ENCODE peak calls at places on chromosomes 2 and 18, in four cellular contexts. I is right atrium auricular region, K is HL-60, F is fibroblast of lung. L is an unnamed sample.
A peak's percentile ranks its signal among the peaks of the same experiment; 100 is the strongest.

GRCh38 chr18:76970749-76971148 is 148.4 kb downstream of the ZNF236 start:
- DNase-seq in I (no peak), K (peak; percentile 23), F (no peak), L (no peak)

GRCh38 chr18:54647176-54647575 is 56.1 kb downstream of the DYNAP start:
- DNase-seq in K (peak; percentile 16), I (no peak), F (peak; percentile 10), L (no peak)

GRCh38 chr2:101119431-101119830 is 31.8 kb downstream of the TBC1D8 start:
- DNase-seq in I (peak; percentile 83), F (peak; percentile 59), K (no peak), L (no peak)

GRCh38 chr2:30561349-30561748 is 114.3 kb downstream of the LCLAT1 start:
- DNase-seq in I (no peak), K (no peak), F (no peak), L (no peak)

GRCh38 chr2:88450925-88451575 is 1.4 kb downstream of the FOXI3 start:
- DNase-seq in K (no peak), F (no peak), I (no peak), L (no peak)

GRCh38 chr2:134782792-134783191 is 55.6 kb upstream of the ACMSD start:
- DNase-seq in K (peak; percentile 58), F (peak; percentile 36), I (no peak), L (peak; percentile 25)

GRCh38 chr18:11767935-11768334 is 78.9 kb downstream of the GNAL start:
- DNase-seq in I (no peak), F (peak; percentile 8), K (no peak), L (no peak)

GRCh38 chr2:8679827-8680731 is 1.8 kb upstream of the ID2 start:
- DNase-seq in I (no peak), K (no peak), F (peak; percentile 68), L (no peak)

GRCh38 chr2:130865401-130865800 is 28.7 kb downstream of the ARHGEF4 start:
- DNase-seq in K (no peak), F (no peak), I (no peak), L (no peak)

GRCh38 chr2:182103531-182103930 is 117.9 kb downstream of the PPP1R1C start:
- DNase-seq in F (no peak), K (no peak), I (no peak), L (no peak)

GRCh38 chr18:74456017-74456408 is 1.1 kb downstream of the DIPK1C start:
- DNase-seq in I (no peak), F (no peak), K (no peak), L (no peak)

GRCh38 chr18:1050012-1050657 is 145.5 kb downstream of the ADCYAP1 start:
- DNase-seq in K (no peak), I (no peak), F (no peak), L (no peak)

GRCh38 chr2:1884933-1885580 is 140.7 kb upstream of the PXDN start:
- DNase-seq in F (peak; percentile 77), K (no peak), I (no peak), L (no peak)

GRCh38 chr2:65282492-65283053 is 54.9 kb downstream of the ACTR2 start:
- DNase-seq in I (peak; percentile 34), K (no peak), F (no peak), L (no peak)

GRCh38 chr18:48569139-48569914 is 30.5 kb downstream of the CTIF start:
- DNase-seq in I (no peak), F (no peak), K (no peak), L (no peak)

GRCh38 chr2:25606892-25607291 is 66.5 kb downstream of the DTNB start:
- DNase-seq in I (no peak), F (peak; percentile 60), K (no peak), L (no peak)

GRCh38 chr2:102101844-102102635 is 40.5 kb upstream of the IL1R1 start:
- DNase-seq in K (no peak), I (no peak), F (no peak), L (no peak)

GRCh38 chr2:227655454-227655853 is 11.2 kb upstream of the SCYGR5 start:
- DNase-seq in F (peak; percentile 93), I (no peak), K (no peak), L (no peak)

GRCh38 chr2:233026211-233026813 is 6.2 kb upstream of the NEU2 start:
- DNase-seq in I (no peak), F (peak; percentile 59), K (no peak), L (no peak)

GRCh38 chr18:13257361-13257980 is 38.9 kb downstream of the LDLRAD4 start:
- DNase-seq in F (no peak), K (no peak), I (no peak), L (no peak)

GRCh38 chr2:201971516-201972228 is 62.0 kb upstream of the FZD7 start:
- DNase-seq in I (no peak), F (peak; percentile 58), K (no peak), L (no peak)

GRCh38 chr2:207993141-207993763 is 32.1 kb downstream of the PLEKHM3 start:
- DNase-seq in I (no peak), K (no peak), F (peak; percentile 33), L (no peak)

GRCh38 chr18:12435867-12436266 is 28.1 kb downstream of the PRELID3A start:
- DNase-seq in I (no peak), F (no peak), K (no peak), L (no peak)

GRCh38 chr18:7298149-7298548 is 67.3 kb downstream of the LRRC30 start:
- DNase-seq in K (no peak), F (no peak), I (no peak), L (no peak)
- TF ChIP-seq CTCF in K (no peak), F (no peak), I (no peak), L (no peak)

DNA sequence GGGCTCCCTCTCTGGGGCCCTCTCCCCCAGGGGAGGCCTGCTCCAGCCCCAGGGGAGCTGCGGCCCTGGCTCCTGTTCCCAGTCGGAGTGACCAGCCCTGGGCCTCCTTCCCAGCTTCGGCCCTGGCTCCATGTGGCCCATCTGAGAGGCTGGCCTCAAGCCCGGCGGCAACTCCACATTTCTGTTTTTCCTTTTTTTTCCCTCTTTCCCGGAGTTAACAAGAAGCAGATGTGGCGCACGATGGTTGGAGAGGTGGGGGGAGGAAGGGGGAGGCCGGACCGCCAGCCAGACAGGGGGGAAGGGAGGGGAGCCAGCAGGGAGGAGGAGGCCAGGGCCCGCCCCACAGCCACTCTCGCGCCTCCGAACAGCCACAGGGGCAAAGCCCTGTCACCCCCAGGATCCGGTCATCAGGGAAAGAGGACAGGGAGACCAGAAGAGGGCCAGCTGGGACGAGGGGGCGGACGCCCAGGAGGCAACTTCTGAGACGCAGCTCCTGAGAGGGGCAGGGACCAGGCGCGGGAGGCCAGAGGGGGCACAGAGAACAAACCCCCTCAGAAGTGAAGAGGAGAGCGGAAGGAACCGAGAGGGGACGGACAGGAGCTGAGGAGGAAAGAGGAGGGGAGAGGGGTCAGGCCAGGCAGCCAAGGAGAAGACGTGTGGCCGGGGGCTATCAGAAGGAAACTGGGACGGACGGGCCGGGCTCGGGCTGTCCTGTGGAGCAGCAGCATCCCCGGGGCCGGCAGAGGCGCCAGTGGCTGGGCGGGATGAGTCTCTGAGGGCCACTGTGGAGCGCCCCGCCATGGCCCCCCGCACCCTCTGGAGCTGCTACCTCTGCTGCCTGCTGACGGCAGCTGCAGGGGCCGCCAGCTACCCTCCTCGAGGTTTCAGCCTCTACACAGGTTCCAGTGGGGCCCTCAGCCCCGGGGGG is at the start of gene EMILIN1:
- DNase-seq in F (peak; percentile 98), K (no peak), I (peak; percentile 85), L (no peak)
- H3K4me3 ChIP-seq in F (peak within 1 kb of the TSS; percentile 97), K (no peak within 1 kb of the TSS), I (peak within 1 kb of the TSS; percentile 51), L (no peak within 1 kb of the TSS)

GRCh38 chr2:46091004-46091403 is 206.2 kb upstream of the EPAS1 start:
- DNase-seq in F (no peak), K (no peak), I (no peak), L (no peak)
- TF ChIP-seq CTCF in F (no peak), K (no peak), I (no peak), L (no peak)

GRCh38 chr18:61581578-61582204 is 248.5 kb downstream of the CDH20 start:
- DNase-seq in K (peak; percentile 55), F (peak; percentile 55), I (peak; percentile 74), L (no peak)
- H3K4me3 ChIP-seq in K (no peak overlapping the region), F (peak overlapping the region; percentile 58), I (peak overlapping the region; percentile 46), L (no peak overlapping the region)

GRCh38 chr2:51649366-51649765 is 617.4 kb upstream of the NRXN1 start:
- DNase-seq in I (no peak), F (no peak), K (no peak), L (no peak)
- TF ChIP-seq CTCF in I (no peak), F (no peak), K (no peak), L (no peak)

GRCh38 chr2:74051504-74051903 is 66.8 kb downstream of the TET3 start:
- DNase-seq in K (no peak), F (no peak), I (no peak), L (no peak)
- H3K4me3 ChIP-seq in K (no peak overlapping the region), F (no peak overlapping the region), I (no peak overlapping the region), L (no peak overlapping the region)

DNA sequence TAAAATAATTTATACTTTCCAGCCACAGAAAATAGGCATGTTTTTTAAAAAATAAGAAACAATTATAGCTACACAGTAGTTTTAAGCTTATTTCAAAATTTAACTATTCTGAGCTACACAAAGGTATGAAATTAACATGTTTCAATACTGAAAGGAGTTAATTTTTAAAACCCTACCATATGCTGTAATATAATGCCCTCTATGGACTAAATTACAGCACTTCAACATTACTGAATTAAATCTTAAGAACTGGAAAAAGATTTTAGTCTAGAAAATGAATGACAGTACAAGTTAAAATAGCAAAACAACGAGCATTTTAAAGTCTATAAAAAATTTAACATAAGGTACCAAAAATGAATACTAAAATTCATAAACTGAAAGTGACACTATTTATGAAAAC is 36.3 kb downstream of the RTN4 start:
- DNase-seq in F (no peak), K (no peak), I (no peak), L (no peak)
- TF ChIP-seq CTCF in F (no peak), K (no peak), I (no peak), L (no peak)

L was measured in GM12864.